ENCODE peak calls at places on chromosomes 6 and 20, in seven cellular contexts. P is CD4-positive, alpha-beta memory T cell; G is cardiac muscle cell; H is esophagus squamous epithelium; U is tibial artery; D is mesenchymal stem cell; M is keratinocyte. Z is an unnamed sample.
A peak's percentile ranks its signal among the peaks of the same experiment; 100 is the strongest.

GRCh38 chr20:22315771-22316170 is 268.6 kb downstream of the FOXA2 start:
- DNase-seq in H (no peak), U (no peak), D (no peak), P (no peak), M (no peak), G (no peak), Z (no peak)

GRCh38 chr6:33894438-33894837 is 90.6 kb upstream of the MLN start:
- DNase-seq in G (peak; percentile 56), M (no peak), H (no peak), U (no peak), P (no peak), D (no peak), Z (no peak)

GRCh38 chr20:7926767-7927166 is 13.5 kb downstream of the HAO1 start:
- DNase-seq in G (peak; percentile 72), H (no peak), U (no peak), D (peak; percentile 39), M (no peak), P (no peak), Z (no peak)

GRCh38 chr6:122049341-122049740 is 350.1 kb upstream of the HSF2 start:
- DNase-seq in M (no peak), P (no peak), D (peak; percentile 28), H (no peak), G (no peak), U (no peak), Z (no peak)

GRCh38 chr6:104003803-104004516 is 855.8 kb downstream of the HACE1 start:
- DNase-seq in H (no peak), D (no peak), M (no peak), U (no peak), G (no peak), P (no peak), Z (no peak)

GRCh38 chr6:121607716-121608115 is 172.3 kb downstream of the GJA1 start:
- DNase-seq in G (no peak), H (no peak), P (no peak), D (no peak), M (no peak), U (no peak), Z (no peak)

GRCh38 chr6:159309723-159310122 is 140.5 kb downstream of the FNDC1 start:
- DNase-seq in P (no peak), G (no peak), D (no peak), H (no peak), M (no peak), U (no peak), Z (no peak)

GRCh38 chr6:150492941-150493340 is 106.7 kb upstream of the PLEKHG1 start:
- DNase-seq in U (no peak), H (no peak), G (peak; percentile 56), P (no peak), M (peak; percentile 50), D (no peak), Z (peak; percentile 63)

GRCh38 chr6:40545954-40546353 is 41.2 kb downstream of the LRFN2 start:
- DNase-seq in M (no peak), H (no peak), U (no peak), D (no peak), P (no peak), G (no peak), Z (no peak)

GRCh38 chr20:45361794-45362193 is 1.2 kb upstream of the SYS1 start:
- DNase-seq in D (no peak), H (no peak), U (no peak), G (no peak), P (no peak), M (no peak), Z (no peak)

GRCh38 chr20:45365444-45365970 is 2.6 kb downstream of the SYS1 start:
- DNase-seq in P (no peak), H (no peak), G (no peak), D (no peak), M (no peak), U (no peak), Z (no peak)

GRCh38 chr20:45366192-45366591 is 3.2 kb downstream of the SYS1 start:
- DNase-seq in G (no peak), U (no peak), M (no peak), H (no peak), D (no peak), P (no peak), Z (no peak)

GRCh38 chr20:45362804-45363610 is at the start of gene SYS1:
- DNase-seq in U (peak; percentile 98), D (peak; percentile 98), H (peak; percentile 88), G (peak; percentile 99), P (peak; percentile 99), M (peak; percentile 95), Z (peak; percentile 91)

DNA sequence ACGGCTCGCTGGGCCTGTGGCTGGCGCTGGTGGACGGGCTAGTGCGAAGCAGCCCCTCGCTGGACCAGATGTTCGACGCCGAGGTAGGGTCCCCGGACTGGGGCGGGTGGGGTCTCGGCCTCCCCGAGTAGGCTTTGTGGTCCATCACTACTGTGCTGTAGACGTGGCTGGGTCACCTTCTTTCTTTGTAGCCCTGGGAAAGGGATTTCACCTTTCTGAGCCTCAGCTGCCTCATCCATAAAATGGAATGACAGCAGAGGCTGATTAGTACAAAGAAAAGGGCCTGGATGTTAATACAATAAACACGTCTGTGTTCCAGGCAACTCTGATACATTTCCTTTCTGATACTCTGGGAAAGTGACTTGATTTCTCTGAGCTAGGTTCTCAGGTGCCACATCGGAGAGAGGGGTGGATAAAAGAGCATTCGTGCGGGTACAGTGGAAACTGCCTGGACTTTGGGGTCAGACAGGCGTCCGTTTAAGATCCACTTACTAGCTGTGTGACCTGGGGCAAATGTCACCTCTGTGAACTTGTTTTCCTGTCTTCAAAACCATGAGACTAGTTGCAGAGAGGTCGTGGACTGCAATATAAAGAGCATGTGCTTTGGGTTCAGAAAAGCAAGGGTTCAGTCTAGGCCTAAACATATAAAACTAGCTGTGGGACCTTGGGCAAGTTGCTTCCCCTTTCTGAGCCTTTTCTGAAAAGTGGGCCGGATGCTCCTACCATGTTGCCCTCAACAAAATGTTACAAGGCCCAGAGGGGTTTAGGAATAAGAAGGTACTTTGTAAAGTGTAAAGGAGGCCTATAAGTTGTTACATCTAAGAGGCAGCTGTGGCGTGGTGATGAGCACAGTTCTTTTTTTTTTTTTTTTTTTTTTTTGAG is 896 bp downstream of the SYS1 start:
- DNase-seq in P (no peak), U (no peak), D (no peak), G (no peak), H (no peak), M (no peak), Z (no peak)
- H3K27ac ChIP-seq in P (peak overlapping the region; percentile 97), U (peak overlapping the region; percentile 88), D (no peak overlapping the region), G (peak overlapping the region; percentile 94), H (peak overlapping the region; percentile 95), M (peak overlapping the region; percentile 97), Z (peak overlapping the region; percentile 88)

GRCh38 chr6:110688661-110689268 is 126.5 kb downstream of the CDK19 start:
- DNase-seq in G (no peak), H (no peak), D (no peak), U (no peak), M (peak; percentile 13), P (no peak), Z (no peak)
- H3K27ac ChIP-seq in G (no peak overlapping the region), H (no peak overlapping the region), D (no peak overlapping the region), U (no peak overlapping the region), M (no peak overlapping the region), P (no peak overlapping the region), Z (no peak overlapping the region)

DNA sequence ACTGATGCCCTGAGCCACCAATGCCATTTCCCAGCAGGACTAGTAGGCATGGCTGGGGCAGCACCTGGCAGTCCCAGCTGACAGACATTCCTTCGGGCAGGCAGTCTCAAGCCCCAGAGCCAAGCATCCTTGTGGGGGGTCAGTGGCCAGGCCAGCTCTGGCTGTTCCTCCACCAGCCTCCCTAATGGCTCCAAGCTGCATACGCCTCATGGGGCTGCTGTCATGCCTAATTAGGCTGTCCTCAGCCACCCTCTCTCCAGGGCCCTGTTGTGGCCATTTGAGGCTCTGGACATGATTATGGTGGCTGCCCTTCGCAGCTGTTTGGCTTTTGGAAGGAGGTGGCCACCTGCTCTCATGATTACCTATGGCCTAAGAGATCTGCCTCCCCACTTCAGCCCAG is 79.4 kb downstream of the DLGAP4 start:
- DNase-seq in H (no peak), D (no peak), M (no peak), P (no peak), U (no peak), G (no peak), Z (no peak)
- H3K27ac ChIP-seq in H (no peak overlapping the region), D (no peak overlapping the region), M (no peak overlapping the region), P (no peak overlapping the region), U (no peak overlapping the region), G (no peak overlapping the region), Z (no peak overlapping the region)

DNA sequence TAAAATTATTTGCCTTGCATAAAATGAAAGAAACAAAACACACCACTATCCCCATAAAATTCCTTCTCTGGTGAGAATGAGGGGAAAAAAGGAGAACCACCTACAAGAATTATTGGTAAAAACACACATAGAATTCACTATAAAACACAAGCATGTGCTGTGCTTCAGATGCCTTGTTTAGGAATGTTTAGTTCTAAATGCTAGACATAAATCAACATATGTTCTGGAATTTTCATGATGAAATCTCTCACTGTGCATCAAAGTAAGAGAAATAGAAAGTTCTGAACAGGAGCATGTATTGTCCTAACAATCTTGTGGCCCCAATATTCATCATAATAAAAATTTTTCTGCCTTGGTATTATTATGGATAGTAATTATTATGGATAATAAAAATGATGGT is 111.0 kb downstream of the PLCB4 start:
- DNase-seq in G (no peak), H (no peak), M (no peak), U (no peak), D (no peak), P (no peak), Z (no peak)
- H3K27ac ChIP-seq in G (no peak overlapping the region), H (no peak overlapping the region), M (no peak overlapping the region), U (no peak overlapping the region), D (peak overlapping the region; percentile 8), P (no peak overlapping the region), Z (no peak overlapping the region)

GRCh38 chr6:53309897-53310291 is 38.9 kb downstream of the ELOVL5 start:
- DNase-seq in D (no peak), U (no peak), G (no peak), M (no peak), H (no peak), P (no peak), Z (no peak)
- H3K27ac ChIP-seq in D (no peak overlapping the region), U (no peak overlapping the region), G (peak overlapping the region; percentile 20), M (no peak overlapping the region), H (no peak overlapping the region), P (peak overlapping the region; percentile 51), Z (no peak overlapping the region)

GRCh38 chr6:11200356-11200755 is 32.1 kb downstream of the NEDD9 start:
- DNase-seq in P (no peak), M (no peak), G (no peak), H (no peak), U (no peak), D (no peak), Z (no peak)
- H3K27ac ChIP-seq in P (no peak overlapping the region), M (no peak overlapping the region), G (no peak overlapping the region), H (no peak overlapping the region), U (no peak overlapping the region), D (no peak overlapping the region), Z (no peak overlapping the region)

GRCh38 chr6:2733324-2733723 is 17.4 kb downstream of the MYLK4 start:
- DNase-seq in U (peak; percentile 82), M (no peak), D (no peak), H (peak; percentile 15), G (peak; percentile 71), P (peak; percentile 6), Z (no peak)

GRCh38 chr6:2731281-2731909 is 19.3 kb downstream of the MYLK4 start:
- DNase-seq in P (no peak), D (no peak), M (no peak), U (no peak), G (no peak), H (no peak), Z (no peak)

GRCh38 chr6:2732503-2733089 is 18.1 kb downstream of the MYLK4 start:
- DNase-seq in G (peak; percentile 26), U (no peak), D (no peak), P (no peak), M (no peak), H (no peak), Z (no peak)

GRCh38 chr6:2733736-2734480 is 16.8 kb downstream of the MYLK4 start:
- DNase-seq in D (no peak), M (no peak), H (no peak), P (no peak), U (no peak), G (no peak), Z (no peak)

GRCh38 chr6:2734517-2735076 is 16.1 kb downstream of the MYLK4 start:
- DNase-seq in G (peak; percentile 29), U (no peak), M (no peak), D (no peak), H (no peak), P (no peak), Z (no peak)
- H3K27ac ChIP-seq in G (peak overlapping the region; percentile 78), U (no peak overlapping the region), M (no peak overlapping the region), D (no peak overlapping the region), H (no peak overlapping the region), P (no peak overlapping the region), Z (no peak overlapping the region)